ENCODE peak calls at places on chromosomes 16 and 17, in six cellular contexts. N is K562; B is naive thymus-derived CD4-positive, alpha-beta T cell; V is MM.1S; H is A549; U is mucosa of descending colon. Y is an unnamed sample. For H3K4me1, the result is how much of the 10 kb centered on the place peaks cover.

GRCh38 chr17:42159796-42160551 is 5.2 kb upstream of the RAB5C start:
- DNase-seq in N (no peak), B (no peak), V (no peak), H (no peak), U (no peak), Y (no peak)

GRCh38 chr16:12411521-12411920 is 392.2 kb downstream of the CPPED1 start:
- DNase-seq in N (no peak), B (no peak), V (no peak), H (no peak), U (no peak), Y (no peak)

GRCh38 chr17:50265212-50265611 is 9.1 kb upstream of the TMEM92 start:
- DNase-seq in N (no peak), B (no peak), V (no peak), H (no peak), U (no peak), Y (no peak)

GRCh38 chr16:19102187-19102872 is 11.4 kb upstream of the ITPRIPL2 start:
- DNase-seq in N (no peak), B (no peak), V (no peak), H (no peak), U (no peak), Y (no peak)

GRCh38 chr17:37234106-37234505 is 141.7 kb upstream of the C17orf78 start:
- DNase-seq in N (no peak), B (no peak), V (no peak), H (no peak), U (no peak), Y (no peak)

GRCh38 chr16:20928774-20929411 is 28.3 kb downstream of the LYRM1 start:
- DNase-seq in N (no peak), B (no peak), V (no peak), H (no peak), U (no peak), Y (no peak)

GRCh38 chr17:72850410-72850809 is 242.1 kb downstream of the SLC39A11 start:
- DNase-seq in N (no peak), B (no peak), V (no peak), H (peak), U (no peak), Y (no peak)

GRCh38 chr16:57748596-57748995 is 13.0 kb downstream of the KATNB1 start:
- DNase-seq in N (no peak), B (no peak), V (no peak), H (no peak), U (peak), Y (no peak)

GRCh38 chr16:59905628-59906027 is 1171.5 kb upstream of the GOT2 start:
- DNase-seq in N (no peak), B (no peak), V (no peak), H (peak), U (no peak), Y (no peak)

GRCh38 chr16:17544785-17545184 is 74.0 kb upstream of the XYLT1 start:
- DNase-seq in N (peak), B (no peak), V (no peak), H (peak), U (no peak), Y (peak)

GRCh38 chr17:35170968-35171771 is 23.0 kb downstream of the SLC35G3 start:
- DNase-seq in N (no peak), B (peak), V (peak), H (peak), U (no peak), Y (peak)

GRCh38 chr16:87453326-87453725 is 39.5 kb downstream of the ZCCHC14 start:
- DNase-seq in N (no peak), B (no peak), V (no peak), H (no peak), U (no peak), Y (no peak)

GRCh38 chr16:70395345-70395901 is 43.5 kb downstream of the ST3GAL2 start:
- DNase-seq in N (peak), B (peak), V (peak), H (peak), U (peak), Y (peak)

DNA sequence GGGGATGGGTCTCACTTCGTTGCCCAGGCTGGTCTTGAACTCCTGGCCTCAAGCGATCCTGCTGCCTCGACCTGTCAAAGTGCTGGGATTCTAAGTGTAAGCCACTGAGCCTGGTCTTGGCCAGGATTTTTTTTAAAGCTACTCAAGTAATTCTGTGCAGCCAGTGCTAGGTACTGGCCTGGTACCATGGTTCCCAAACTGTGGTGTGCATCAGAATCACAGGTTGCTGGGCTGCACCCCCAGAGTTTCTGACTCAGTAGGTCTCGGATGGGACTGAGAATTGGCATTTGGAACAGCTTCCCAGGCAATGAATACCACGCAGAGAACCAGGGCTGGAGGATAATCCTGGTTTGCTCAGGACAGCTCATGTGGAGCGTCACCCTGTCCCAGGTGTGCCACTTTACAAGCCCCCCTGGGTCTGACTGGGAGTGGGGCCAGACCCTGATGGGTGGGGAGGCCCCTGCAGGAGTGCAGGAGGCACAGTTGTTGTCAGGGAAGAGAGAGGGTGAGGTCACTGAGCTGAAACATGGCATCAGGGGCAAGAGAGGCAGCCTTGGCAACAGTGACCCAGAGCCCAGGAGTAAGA is 10.7 kb upstream of the MRPS23 start:
- DNase-seq in N (no peak), B (no peak), V (no peak), H (no peak), U (no peak), Y (no peak)
- H3K4me3 ChIP-seq in N (no peak), B (peak), V (peak), H (peak), U (no peak), Y (peak)

GRCh38 chr16:67396159-67396774 is 3.0 kb upstream of the TPPP3 start:
- DNase-seq in N (peak), B (no peak), V (peak), H (peak), U (peak), Y (no peak)
- H3K4me1 ChIP-seq in N (half or more), B (under half), V (under half), H (under half), U (under half), Y (under half)

GRCh38 chr16:80993293-80993691 is 13.4 kb downstream of the CMC2 start:
- DNase-seq in N (peak), B (no peak), V (no peak), H (peak), U (no peak), Y (no peak)
- H3K4me3 ChIP-seq in N (no peak), B (no peak), V (no peak), H (peak), U (no peak), Y (no peak)

DNA sequence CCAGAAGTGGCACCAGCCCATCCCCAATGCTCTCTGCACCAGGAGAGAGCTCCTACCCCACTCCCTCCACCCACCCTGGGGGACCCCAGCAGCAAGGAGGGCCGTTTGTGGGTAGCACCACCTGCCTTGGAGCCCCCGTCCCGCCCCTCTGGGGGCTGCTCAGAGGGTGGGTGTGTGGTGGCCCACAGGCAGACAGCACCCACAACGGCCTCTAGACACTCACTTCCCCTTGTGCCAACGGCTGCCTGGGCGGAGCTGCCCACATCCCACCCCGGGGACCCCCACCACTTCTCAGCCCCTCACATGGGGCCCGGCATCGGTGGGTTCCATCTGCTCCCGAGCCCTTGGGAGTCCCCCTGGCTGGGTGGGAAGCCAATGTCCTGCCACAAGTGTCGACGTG is 33.3 kb downstream of the BAHCC1 start:
- DNase-seq in N (no peak), B (no peak), V (no peak), H (no peak), U (no peak), Y (no peak)
- H3K4me1 ChIP-seq in N (half or more), B (under half), V (under half), H (half or more), U (under half), Y (under half)

GRCh38 chr16:11114366-11115164 is 141.4 kb downstream of the SOCS1 start:
- DNase-seq in N (no peak), B (peak), V (no peak), H (no peak), U (no peak), Y (peak)
- H3K4me3 ChIP-seq in N (no peak), B (peak), V (no peak), H (no peak), U (no peak), Y (peak)

DNA sequence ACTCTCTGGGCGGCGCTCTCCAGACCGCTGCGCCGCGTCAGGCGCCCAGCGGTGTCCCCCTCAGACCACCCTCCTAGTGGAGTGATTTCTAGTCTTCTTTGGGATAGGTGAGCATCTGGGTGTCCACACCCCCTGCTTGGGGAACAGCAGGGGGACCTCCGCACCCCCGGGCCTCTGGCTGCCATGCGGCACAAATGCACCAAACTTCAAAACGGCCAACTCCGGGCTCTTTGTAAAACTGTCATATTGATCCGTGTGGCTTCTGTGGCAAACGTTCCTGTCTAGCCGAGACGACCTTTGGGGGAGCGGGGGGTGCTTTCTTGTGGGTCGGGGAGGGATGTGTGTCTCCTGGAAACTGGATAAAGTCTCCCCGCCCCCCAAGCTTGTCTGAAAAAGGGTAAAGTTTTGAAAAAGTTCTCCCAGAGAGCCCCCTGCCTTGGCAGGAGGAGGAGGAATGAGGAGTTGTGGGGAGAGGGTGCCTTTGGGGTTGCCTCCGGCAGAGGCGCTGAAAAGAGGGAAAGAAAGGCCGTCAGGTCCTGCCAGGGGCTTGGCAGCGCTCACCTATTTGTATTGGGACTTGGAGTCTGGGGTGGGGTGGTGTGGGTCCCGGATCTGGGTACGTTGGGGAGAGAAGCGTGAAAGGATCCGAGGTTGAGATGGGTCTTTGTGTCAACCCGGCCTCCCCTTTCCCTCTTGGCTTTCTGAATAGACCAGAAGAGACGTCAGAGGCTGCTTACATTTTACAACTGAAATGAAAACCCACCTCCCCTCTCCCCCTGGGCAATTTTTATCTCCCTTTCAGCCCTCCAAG is 2.2 kb upstream of the CHD3 start:
- DNase-seq in N (no peak), B (peak), V (no peak), H (peak), U (peak), Y (peak)
- H3K4me1 ChIP-seq in N (under half), B (under half), V (under half), H (under half), U (under half), Y (half or more)

GRCh38 chr17:13933597-13934276 is 135.6 kb upstream of the COX10 start:
- DNase-seq in N (no peak), B (no peak), V (no peak), H (no peak), U (no peak), Y (no peak)

GRCh38 chr17:13925579-13925978 is 143.7 kb upstream of the COX10 start:
- DNase-seq in N (no peak), B (no peak), V (no peak), H (no peak), U (no peak), Y (no peak)

GRCh38 chr17:13931752-13932477 is 137.4 kb upstream of the COX10 start:
- DNase-seq in N (no peak), B (no peak), V (no peak), H (no peak), U (peak), Y (no peak)

GRCh38 chr17:13931111-13931526 is 138.2 kb upstream of the COX10 start:
- DNase-seq in N (no peak), B (no peak), V (no peak), H (no peak), U (no peak), Y (no peak)
- H3K4me3 ChIP-seq in N (no peak), B (no peak), V (no peak), H (no peak), U (no peak), Y (no peak)

DNA sequence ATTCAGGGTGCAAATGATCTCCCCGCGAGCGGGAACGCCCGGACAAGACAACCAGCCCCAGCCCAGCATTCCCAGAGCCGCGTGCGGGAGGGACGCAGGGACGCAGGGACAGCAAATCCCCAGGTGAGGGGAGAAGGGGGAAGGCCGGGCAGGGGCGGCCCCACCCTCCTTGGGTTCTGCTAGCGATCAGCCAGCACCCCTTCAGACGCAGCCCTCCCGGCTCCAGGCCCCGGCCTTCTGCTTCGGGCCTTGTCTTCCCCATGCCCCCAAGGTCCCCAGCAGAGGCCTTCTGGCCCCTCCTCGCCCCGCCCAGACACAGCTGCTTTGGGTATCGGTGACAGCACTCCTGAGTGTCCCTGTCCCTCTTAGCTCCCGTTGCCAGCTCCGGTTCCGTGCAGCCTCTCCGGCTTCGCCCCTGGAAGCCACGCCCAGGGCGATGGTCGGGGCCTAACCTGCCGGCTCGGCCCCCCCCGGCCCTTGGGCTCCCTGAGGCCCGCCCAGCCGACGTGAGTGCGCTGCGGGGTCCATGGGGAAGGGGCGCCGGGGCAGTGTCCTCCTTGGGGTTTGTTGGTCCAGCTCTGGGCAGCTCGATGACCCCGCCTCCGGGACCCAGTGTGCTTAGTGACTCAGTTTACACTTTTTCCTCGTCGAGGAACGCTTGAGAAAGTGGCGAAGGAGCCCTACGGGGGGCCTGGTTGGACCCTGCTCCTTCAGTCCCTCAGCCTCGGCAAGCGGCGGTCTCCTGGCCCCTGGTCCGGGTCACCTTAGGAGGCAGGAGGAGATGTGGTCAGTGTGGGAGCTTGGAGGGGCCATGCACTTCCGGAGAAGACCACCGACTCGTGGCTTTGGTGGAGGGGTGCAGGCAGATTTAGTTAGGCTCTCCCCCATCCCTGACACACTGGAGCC is 50.5 kb upstream of the AMZ2 start:
- DNase-seq in N (peak), B (no peak), V (no peak), H (no peak), U (peak), Y (no peak)
- H3K4me1 ChIP-seq in N (under half), B (under half), V (under half), H (under half), U (under half), Y (half or more)

DNA sequence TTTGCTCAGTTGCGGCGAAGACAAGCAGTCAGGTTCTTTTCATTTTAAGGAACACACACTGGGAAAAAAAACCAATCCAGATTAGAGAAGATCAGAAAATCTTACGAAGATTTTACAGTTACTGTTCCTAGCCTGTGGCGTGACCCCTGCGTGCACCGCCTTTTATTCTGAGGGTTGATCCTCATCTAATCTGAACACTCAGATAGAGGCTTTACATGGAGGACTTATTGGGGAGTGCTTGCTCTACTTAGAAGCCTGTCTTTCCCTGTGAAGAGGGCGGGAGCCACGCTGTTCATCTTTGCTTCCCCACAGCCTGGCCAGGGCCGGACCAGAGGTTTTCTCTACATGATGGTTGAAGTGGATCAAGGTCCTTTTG is 1.4 kb downstream of the TBC1D24 start:
- DNase-seq in N (no peak), B (no peak), V (no peak), H (no peak), U (no peak), Y (no peak)
- H3K4me3 ChIP-seq in N (peak), B (peak), V (no peak), H (no peak), U (no peak), Y (no peak)

GRCh38 chr17:17108681-17109049 is 66.4 kb downstream of the MPRIP start:
- DNase-seq in N (no peak), B (no peak), V (no peak), H (peak), U (peak), Y (no peak)
- H3K4me1 ChIP-seq in N (under half), B (under half), V (under half), H (half or more), U (under half), Y (under half)